ENCODE peak calls at places on chromosomes 16 and 17, in nine cellular contexts. M is right lobe of liver, C is heart right ventricle, T is kidney, Z is osteoblast, I is mucosa of descending colon, H is cardiac muscle cell, S is body of pancreas, D is fibroblast of lung. K is an unnamed sample. For H3K4me1, the result is how much of the 10 kb centered on the place peaks cover.

GRCh38 chr17:80223142-80223815 is 3.1 kb downstream of the SLC26A11 start:
- DNase-seq in D (no peak), H (no peak), T (peak), C (no peak), I (peak), Z (peak), M (no peak), S (no peak), K (no peak)

GRCh38 chr17:80857721-80858171 is 133.9 kb upstream of the CHMP6 start:
- DNase-seq in T (no peak), C (no peak), I (peak), D (no peak), H (no peak), S (no peak), Z (peak), M (no peak), K (no peak)

GRCh38 chr17:27782791-27783206 is 17.5 kb downstream of the NOS2 start:
- DNase-seq in Z (peak), S (no peak), C (peak), I (peak), M (no peak), D (no peak), T (no peak), H (no peak), K (peak)

GRCh38 chr17:57032343-57032742 is 52.7 kb upstream of the AKAP1 start:
- DNase-seq in C (peak), S (peak), M (no peak), I (no peak), T (no peak), Z (no peak), H (no peak), D (no peak), K (peak)

GRCh38 chr17:1709403-1709891 is 730 bp downstream of the TLCD2 start:
- DNase-seq in H (peak), D (peak), T (no peak), C (no peak), Z (peak), I (no peak), S (no peak), M (peak), K (no peak)

GRCh38 chr16:1991135-1991551 is 1.4 kb downstream of the SYNGR3 start:
- DNase-seq in T (no peak), M (peak), H (no peak), C (no peak), I (peak), D (no peak), S (no peak), Z (no peak), K (peak)

GRCh38 chr16:88803264-88803987 is at the start of gene CDT1:
- DNase-seq in H (peak), Z (peak), T (peak), D (peak), C (peak), S (peak), M (peak), I (peak), K (peak)

GRCh38 chr17:11366451-11366850 is 125.4 kb downstream of the SHISA6 start:
- DNase-seq in D (no peak), I (no peak), Z (no peak), T (no peak), S (no peak), M (no peak), H (no peak), C (no peak), K (no peak)

GRCh38 chr16:48963901-48964615 is 317.6 kb downstream of the CBLN1 start:
- DNase-seq in I (no peak), M (no peak), H (no peak), C (no peak), S (no peak), T (no peak), Z (no peak), D (peak), K (no peak)

GRCh38 chr16:73171901-73172619 is 124.1 kb upstream of the ZFHX3 start:
- DNase-seq in Z (no peak), T (no peak), H (no peak), C (peak), S (no peak), I (no peak), M (no peak), D (no peak), K (no peak)

GRCh38 chr16:68643847-68644246 is 1.3 kb upstream of the CDH3 start:
- DNase-seq in H (peak), Z (no peak), M (no peak), S (no peak), D (no peak), T (no peak), I (no peak), C (no peak), K (no peak)

GRCh38 chr16:68643227-68643626 is 1.9 kb upstream of the CDH3 start:
- DNase-seq in C (no peak), S (no peak), D (no peak), T (no peak), Z (no peak), M (no peak), H (no peak), I (no peak), K (no peak)

GRCh38 chr16:68640972-68641371 is 4.1 kb upstream of the CDH3 start:
- DNase-seq in M (no peak), S (no peak), H (peak), I (no peak), Z (peak), T (no peak), D (peak), C (no peak), K (peak)

GRCh38 chr16:68642047-68642435 is 3.1 kb upstream of the CDH3 start:
- DNase-seq in H (no peak), D (no peak), I (no peak), Z (no peak), T (no peak), M (no peak), C (no peak), S (no peak), K (no peak)

GRCh38 chr16:68642436-68643064 is 2.6 kb upstream of the CDH3 start:
- DNase-seq in T (no peak), Z (peak), I (no peak), D (peak), M (peak), H (peak), S (no peak), C (no peak), K (peak)
- H3K4me3 ChIP-seq in T (peak), Z (peak), I (no peak), D (no peak), M (no peak), H (peak), S (no peak), C (peak), K (peak)

GRCh38 chr17:41325126-41325525 is 9.6 kb upstream of the KRTAP17-1 start:
- DNase-seq in D (no peak), T (no peak), Z (no peak), M (no peak), H (no peak), C (no peak), I (no peak), S (no peak), K (no peak)

GRCh38 chr17:41325611-41326010 is 10.1 kb upstream of the KRTAP17-1 start:
- DNase-seq in S (no peak), M (no peak), I (peak), T (no peak), C (no peak), D (no peak), H (no peak), Z (no peak), K (no peak)

GRCh38 chr17:41326173-41327145 is 10.9 kb upstream of the KRTAP17-1 start:
- DNase-seq in H (no peak), C (no peak), D (no peak), M (no peak), I (peak), S (no peak), Z (no peak), T (no peak), K (no peak)

GRCh38 chr17:41322903-41323895 is 7.7 kb upstream of the KRTAP17-1 start:
- DNase-seq in H (no peak), I (no peak), M (no peak), T (no peak), S (no peak), Z (no peak), D (no peak), C (no peak), K (no peak)

GRCh38 chr17:41324180-41325075 is 8.9 kb upstream of the KRTAP17-1 start:
- DNase-seq in C (no peak), H (no peak), D (no peak), Z (no peak), S (no peak), M (no peak), I (peak), T (no peak), K (no peak)
- TF ChIP-seq CTCF in C (peak), H (no peak), D (no peak), Z (peak), S (peak), M (peak), I (no peak), T (no peak), K (peak)

GRCh38 chr16:57000271-57001025 is 11.1 kb downstream of the NLRC5 start:
- DNase-seq in Z (peak), C (peak), H (peak), D (peak), M (no peak), I (no peak), T (peak), S (peak), K (no peak)

GRCh38 chr16:57007050-57007449 is 17.7 kb downstream of the NLRC5 start:
- DNase-seq in M (no peak), I (no peak), C (no peak), H (no peak), T (no peak), S (no peak), D (no peak), Z (no peak), K (no peak)

GRCh38 chr16:57001026-57001669 is 11.8 kb downstream of the NLRC5 start:
- DNase-seq in C (no peak), I (no peak), Z (no peak), S (no peak), H (no peak), T (no peak), M (no peak), D (no peak), K (no peak)

GRCh38 chr16:57004387-57005250 is 15.3 kb downstream of the NLRC5 start:
- DNase-seq in M (no peak), Z (no peak), S (no peak), C (no peak), T (no peak), D (no peak), H (no peak), I (no peak), K (no peak)

GRCh38 chr16:57003439-57004386 is 14.4 kb downstream of the NLRC5 start:
- DNase-seq in I (no peak), H (no peak), C (no peak), M (no peak), D (no peak), S (no peak), Z (no peak), T (no peak), K (no peak)
- H3K4me1 ChIP-seq in I (under half), H (under half), C (under half), M (under half), D (under half), S (under half), Z (under half), T (under half), K (under half)

GRCh38 chr16:3027983-3028715 is 4.3 kb downstream of the THOC6 start:
- DNase-seq in M (peak), Z (peak), S (peak), I (peak), H (peak), T (peak), C (peak), D (peak), K (peak)

GRCh38 chr16:3028716-3029319 is 5.0 kb downstream of the THOC6 start:
- DNase-seq in C (no peak), T (peak), I (peak), D (no peak), M (no peak), S (no peak), H (no peak), Z (peak), K (no peak)

GRCh38 chr16:3030872-3031212 is 5.9 kb downstream of the BICDL2 start:
- DNase-seq in Z (no peak), H (no peak), S (no peak), D (no peak), C (no peak), M (no peak), I (no peak), T (peak), K (no peak)

GRCh38 chr16:3030128-3030871 is 6.4 kb downstream of the BICDL2 start:
- DNase-seq in C (no peak), Z (peak), H (no peak), T (no peak), S (no peak), I (no peak), D (no peak), M (no peak), K (no peak)

DNA sequence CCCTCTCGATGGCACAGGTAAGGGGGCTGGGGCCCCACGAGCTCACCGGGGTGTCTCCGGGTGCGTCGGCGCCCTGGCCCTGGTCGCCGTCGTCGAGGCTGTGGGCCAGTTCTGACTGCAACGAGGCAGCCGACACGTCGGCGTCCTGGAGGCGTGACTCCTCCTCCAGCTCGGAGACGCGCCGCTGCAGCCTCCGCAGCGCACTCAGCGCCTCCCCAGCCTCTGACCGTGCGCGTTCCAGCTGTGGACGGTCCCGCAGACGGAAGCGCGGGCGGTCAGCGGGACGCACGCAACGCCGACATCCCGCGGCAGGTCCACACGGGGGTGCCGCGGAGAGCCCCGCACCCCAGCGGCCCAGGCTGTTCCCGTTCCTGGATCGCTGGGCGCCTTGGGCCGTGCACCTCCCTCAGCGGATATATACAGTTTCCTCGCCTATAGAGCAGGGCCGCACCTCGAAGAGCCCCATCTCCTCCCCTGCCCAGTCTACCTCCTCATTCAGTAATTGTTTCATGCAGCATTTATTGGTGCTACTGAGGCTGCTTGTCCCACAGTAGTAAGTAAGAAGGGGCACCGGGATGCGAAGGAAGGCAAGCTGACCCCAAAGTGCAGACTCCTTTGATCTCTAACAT is 5.8 kb downstream of the THOC6 start:
- DNase-seq in T (peak), H (peak), D (peak), I (no peak), C (no peak), S (no peak), M (peak), Z (peak), K (no peak)
- H3K4me3 ChIP-seq in T (no peak), H (no peak), D (no peak), I (no peak), C (no peak), S (no peak), M (no peak), Z (no peak), K (peak)

GRCh38 chr16:68093816-68094613 is 8.8 kb downstream of the NFATC3 start:
- DNase-seq in T (no peak), M (no peak), S (no peak), H (peak), Z (no peak), C (no peak), I (no peak), D (peak), K (no peak)
- TF ChIP-seq CTCF in T (peak), M (peak), S (peak), H (peak), Z (peak), C (peak), I (no peak), D (peak), K (peak)

GRCh38 chr16:83931556-83931955 is 21.5 kb upstream of the OSGIN1 start:
- DNase-seq in D (no peak), H (no peak), T (peak), Z (peak), M (no peak), C (no peak), I (peak), S (no peak), K (no peak)

GRCh38 chr16:83929811-83930555 is 23.1 kb upstream of the OSGIN1 start:
- DNase-seq in T (no peak), D (no peak), C (no peak), Z (peak), S (no peak), M (no peak), I (peak), H (no peak), K (no peak)

GRCh38 chr16:83932955-83933673 is 19.9 kb upstream of the OSGIN1 start:
- DNase-seq in T (no peak), D (peak), H (no peak), Z (peak), I (no peak), S (no peak), C (no peak), M (no peak), K (no peak)

GRCh38 chr16:83932304-83932703 is 20.7 kb upstream of the OSGIN1 start:
- DNase-seq in D (no peak), S (no peak), T (no peak), M (no peak), Z (peak), I (no peak), H (no peak), C (no peak), K (no peak)

GRCh38 chr16:83930730-83931500 is 22.1 kb upstream of the OSGIN1 start:
- DNase-seq in M (no peak), T (no peak), D (no peak), Z (peak), I (peak), C (no peak), S (no peak), H (no peak), K (no peak)
- H3K4me1 ChIP-seq in M (under half), T (under half), D (under half), Z (under half), I (under half), C (under half), S (under half), H (under half), K (under half)

GRCh38 chr16:19505600-19506303 is 16.1 kb downstream of the GDE1 start:
- DNase-seq in M (no peak), D (peak), H (peak), S (no peak), I (no peak), T (no peak), C (peak), Z (no peak), K (no peak)
- H3K4me3 ChIP-seq in M (no peak), D (no peak), H (no peak), S (no peak), I (no peak), T (no peak), C (no peak), Z (no peak), K (no peak)

DNA sequence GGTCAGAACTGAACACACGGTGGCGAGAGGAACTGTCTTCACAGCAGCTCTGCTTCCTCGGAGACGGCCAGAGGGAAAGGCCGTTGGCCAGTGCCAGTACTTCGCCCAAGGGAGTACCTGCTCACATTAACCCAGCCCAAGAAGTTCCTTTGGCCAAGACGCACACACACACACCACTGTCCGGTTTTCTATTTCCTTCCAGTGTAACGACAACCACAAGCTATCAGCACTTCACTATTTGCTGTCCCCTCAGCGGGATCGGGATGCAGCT is 735 bp upstream of the GGNBP2 start:
- DNase-seq in M (peak), S (peak), I (peak), C (peak), T (no peak), D (peak), H (peak), Z (peak), K (peak)
- TF ChIP-seq CTCF in M (no peak), S (no peak), I (no peak), C (no peak), T (no peak), D (no peak), H (no peak), Z (peak), K (no peak)

DNA sequence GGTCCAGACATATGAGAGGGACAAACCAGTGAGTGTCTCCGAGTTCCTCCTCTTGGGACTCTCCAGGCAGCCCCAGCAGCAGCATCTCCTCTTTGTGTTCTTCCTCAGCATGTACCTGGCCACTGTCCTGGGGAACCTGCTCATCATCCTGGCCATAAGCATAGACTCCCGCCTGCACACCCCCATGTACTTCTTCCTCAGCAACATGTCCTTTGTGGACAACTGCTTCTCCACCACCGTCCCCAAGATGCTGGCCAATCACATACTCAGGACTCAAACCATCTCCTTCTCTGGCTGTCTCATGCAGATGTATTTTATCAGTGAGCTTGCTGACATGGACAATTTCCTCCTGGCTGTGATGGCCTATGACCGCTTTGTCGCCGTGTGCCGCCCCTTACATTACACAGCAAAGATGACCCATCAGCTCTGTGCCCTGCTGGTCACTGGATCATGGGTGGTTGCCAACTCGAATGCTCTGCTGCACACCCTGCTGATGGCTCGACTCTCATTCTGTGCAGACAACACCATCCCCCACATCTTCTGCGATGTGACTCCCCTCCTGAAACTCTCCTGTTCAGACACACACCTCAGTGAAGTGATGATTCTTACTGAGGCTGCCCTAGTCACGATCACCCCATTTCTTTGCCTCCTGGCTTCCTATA is 19.2 kb downstream of the ZNF200 start:
- DNase-seq in I (no peak), S (no peak), T (no peak), Z (peak), H (no peak), M (no peak), D (no peak), C (no peak), K (no peak)
- H3K4me1 ChIP-seq in I (under half), S (under half), T (under half), Z (under half), H (under half), M (under half), D (under half), C (under half), K (under half)